ENCODE peak calls at places on chromosomes 7 and 10, in eight cellular contexts. U is left ventricle myocardium inferior; F is cardiac muscle cell; T is H9; K is tibial nerve; W is thyroid gland; Z is CD4-positive, CD25-positive, alpha-beta regulatory T cell; R is CD8-positive, alpha-beta memory T cell. H is an unnamed sample. For H3K4me1, the result is how much of the 10 kb centered on the place peaks cover.

GRCh38 chr7:123571684-123572083 is 14.1 kb upstream of the NDUFA5 start:
- DNase-seq in R (no peak), Z (no peak), U (no peak), K (no peak), F (no peak), W (no peak), T (no peak), H (no peak)

GRCh38 chr10:119290301-119291036 is 83.1 kb downstream of the GRK5 start:
- DNase-seq in F (no peak), R (no peak), K (no peak), U (no peak), W (no peak), T (no peak), Z (no peak), H (peak)

GRCh38 chr10:29949411-29950011 is 109.9 kb downstream of the JCAD start:
- DNase-seq in Z (no peak), U (no peak), R (no peak), F (no peak), K (no peak), T (no peak), W (no peak), H (no peak)

GRCh38 chr7:5420841-5421625 is 2.6 kb downstream of the TNRC18 start:
- DNase-seq in R (no peak), Z (peak), W (peak), F (peak), K (no peak), T (no peak), U (peak), H (no peak)

GRCh38 chr10:51763746-51764145 is 64.4 kb upstream of the CSTF2T start:
- DNase-seq in K (no peak), W (no peak), R (no peak), T (no peak), Z (no peak), F (no peak), U (no peak), H (no peak)

GRCh38 chr10:67606572-67606971 is 89.4 kb downstream of the CTNNA3 start:
- DNase-seq in T (no peak), K (no peak), Z (no peak), R (no peak), W (no peak), U (no peak), F (no peak), H (no peak)

GRCh38 chr10:7872041-7872442 is 53.7 kb downstream of the TAF3 start:
- DNase-seq in T (no peak), K (no peak), W (no peak), U (no peak), R (peak), Z (peak), F (peak), H (no peak)

GRCh38 chr7:106621393-106622132 is 39.4 kb downstream of the CCDC71L start:
- DNase-seq in Z (no peak), U (no peak), W (no peak), K (no peak), R (no peak), T (no peak), F (no peak), H (no peak)

GRCh38 chr7:95026421-95027072 is 119.2 kb downstream of the PPP1R9A start:
- DNase-seq in U (no peak), R (no peak), Z (no peak), T (no peak), W (peak), K (no peak), F (no peak), H (no peak)

GRCh38 chr7:123324283-123324682 is 124.5 kb upstream of the SLC13A1 start:
- DNase-seq in K (no peak), F (no peak), R (no peak), T (no peak), W (no peak), U (no peak), Z (no peak), H (no peak)

GRCh38 chr10:18230794-18231193 is 90.6 kb downstream of the CACNB2 start:
- DNase-seq in R (no peak), W (no peak), T (no peak), U (no peak), K (no peak), Z (no peak), F (no peak), H (no peak)

GRCh38 chr10:115829501-115830215 is 443.3 kb downstream of the GFRA1 start:
- DNase-seq in U (no peak), W (no peak), T (no peak), R (no peak), K (no peak), F (peak), Z (no peak), H (no peak)

GRCh38 chr10:78604721-78605120 is 464.0 kb upstream of the ZMIZ1 start:
- DNase-seq in T (peak), K (no peak), Z (no peak), U (no peak), F (no peak), R (no peak), W (no peak), H (no peak)

GRCh38 chr7:157136372-157136771 is 2.4 kb upstream of the UBE3C start:
- DNase-seq in F (no peak), U (no peak), R (no peak), W (no peak), K (no peak), T (no peak), Z (no peak), H (no peak)

GRCh38 chr10:103812431-103812830 is 42.9 kb downstream of the SH3PXD2A start:
- DNase-seq in Z (no peak), W (peak), K (no peak), T (no peak), F (no peak), R (no peak), U (no peak), H (no peak)

GRCh38 chr10:125002423-125003145 is 60.7 kb downstream of the ZRANB1 start:
- DNase-seq in T (no peak), W (no peak), Z (no peak), K (no peak), U (peak), F (no peak), R (no peak), H (no peak)

GRCh38 chr7:2818653-2819052 is 25.5 kb downstream of the GNA12 start:
- DNase-seq in T (no peak), W (no peak), F (no peak), R (no peak), Z (no peak), K (no peak), U (no peak), H (no peak)

GRCh38 chr7:2819954-2820397 is 24.1 kb downstream of the GNA12 start:
- DNase-seq in U (no peak), R (no peak), Z (no peak), F (no peak), W (no peak), T (no peak), K (no peak), H (no peak)

GRCh38 chr7:2815523-2816240 is 28.4 kb downstream of the GNA12 start:
- DNase-seq in K (no peak), W (no peak), R (no peak), Z (no peak), F (no peak), U (no peak), T (no peak), H (no peak)

GRCh38 chr7:2819161-2819953 is 24.8 kb downstream of the GNA12 start:
- DNase-seq in U (no peak), Z (no peak), K (no peak), F (no peak), T (no peak), R (no peak), W (no peak), H (no peak)

DNA sequence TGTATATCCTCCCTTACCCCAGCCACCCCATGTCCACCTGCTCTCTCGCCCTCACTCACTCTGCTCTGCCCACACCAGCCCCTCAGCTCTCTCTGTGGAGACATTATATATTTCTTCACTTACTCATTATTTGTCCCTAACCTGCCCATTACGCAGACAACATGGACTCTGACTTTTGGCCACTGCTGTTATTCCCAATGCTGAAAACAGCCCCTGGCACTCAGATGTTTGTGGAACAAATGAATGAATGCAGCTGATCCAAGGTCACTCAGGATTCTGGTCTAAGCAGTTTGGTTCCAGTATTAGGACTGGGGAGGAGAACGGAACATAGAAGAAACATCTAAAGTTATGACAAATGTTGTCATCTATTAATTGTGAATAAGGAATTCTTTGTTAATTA is 26.7 kb downstream of the GNA12 start:
- DNase-seq in K (no peak), R (no peak), W (no peak), U (no peak), T (no peak), F (no peak), Z (no peak), H (no peak)
- H3K4me1 ChIP-seq in K (under half), R (under half), W (under half), U (half or more), T (under half), F (under half), Z (under half), H (under half)

GRCh38 chr10:112983444-112984056 is 33.5 kb downstream of the TCF7L2 start:
- DNase-seq in Z (no peak), R (no peak), T (no peak), K (no peak), F (no peak), W (no peak), U (no peak), H (no peak)
- H3K4me1 ChIP-seq in Z (under half), R (under half), T (under half), K (under half), F (under half), W (under half), U (half or more), H (under half)

GRCh38 chr7:101816499-101817030 is 861 bp upstream of the CUX1 start:
- DNase-seq in W (peak), K (no peak), F (peak), Z (no peak), U (peak), R (no peak), T (no peak), H (peak)

GRCh38 chr7:101814081-101814995 is 3.1 kb upstream of the CUX1 start:
- DNase-seq in T (peak), F (peak), U (peak), R (peak), K (peak), Z (peak), W (peak), H (peak)

GRCh38 chr7:101817031-101817929 is at the start of gene CUX1:
- DNase-seq in U (no peak), R (peak), F (peak), T (peak), K (no peak), Z (peak), W (peak), H (peak)

GRCh38 chr7:101814996-101815825 is 2.2 kb upstream of the CUX1 start:
- DNase-seq in F (peak), W (peak), R (peak), K (no peak), U (peak), T (peak), Z (peak), H (peak)

DNA sequence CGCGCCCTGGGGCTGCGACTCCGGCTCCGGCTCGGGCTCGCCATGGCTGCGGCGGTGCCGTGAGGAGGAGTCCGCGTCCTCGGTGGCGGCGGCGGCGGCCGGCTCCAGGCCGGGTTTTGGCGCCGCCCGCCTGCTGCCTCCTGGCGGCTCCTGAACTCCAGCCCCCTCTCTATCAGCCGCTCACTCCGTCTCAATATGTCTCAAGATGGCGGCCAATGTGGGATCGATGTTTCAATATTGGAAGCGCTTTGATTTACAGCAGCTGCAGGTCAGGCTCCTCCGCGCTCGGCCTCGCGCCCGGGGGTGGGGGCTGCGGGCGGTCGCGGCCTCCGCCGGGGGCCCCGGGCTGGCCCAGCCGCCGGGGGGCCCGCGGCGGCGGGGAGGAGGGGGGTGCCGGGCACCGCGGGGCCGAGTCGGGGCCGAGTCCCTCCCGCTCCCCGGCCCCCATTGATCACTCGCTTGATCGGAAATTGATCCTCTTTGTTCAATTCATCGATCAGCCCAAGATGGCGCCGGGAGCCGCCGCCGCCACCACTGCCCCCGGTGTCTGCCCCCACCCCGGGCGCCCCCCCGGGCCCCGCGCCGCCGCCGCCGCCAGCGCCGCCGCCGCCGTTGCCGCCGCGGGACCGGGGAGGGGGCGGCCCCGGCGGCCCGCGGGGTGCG is 1.5 kb upstream of the CUX1 start:
- DNase-seq in K (peak), U (peak), T (peak), Z (peak), R (peak), F (peak), W (peak), H (peak)
- H3K4me1 ChIP-seq in K (under half), U (half or more), T (under half), Z (under half), R (under half), F (under half), W (under half), H (under half)

GRCh38 chr10:70677016-70677415 is 4.7 kb downstream of the ADAMTS14 start:
- DNase-seq in K (no peak), W (no peak), F (no peak), R (no peak), U (no peak), T (no peak), Z (no peak), H (no peak)

GRCh38 chr10:70676511-70676910 is 4.2 kb downstream of the ADAMTS14 start:
- DNase-seq in W (no peak), U (no peak), K (no peak), T (no peak), Z (no peak), F (no peak), R (no peak), H (no peak)

GRCh38 chr10:70678757-70679489 is 6.6 kb downstream of the ADAMTS14 start:
- DNase-seq in U (no peak), R (no peak), T (no peak), Z (no peak), W (no peak), F (no peak), K (no peak), H (no peak)

GRCh38 chr10:70678250-70678635 is 5.9 kb downstream of the ADAMTS14 start:
- DNase-seq in U (no peak), R (no peak), Z (no peak), K (no peak), W (no peak), F (no peak), T (no peak), H (no peak)

DNA sequence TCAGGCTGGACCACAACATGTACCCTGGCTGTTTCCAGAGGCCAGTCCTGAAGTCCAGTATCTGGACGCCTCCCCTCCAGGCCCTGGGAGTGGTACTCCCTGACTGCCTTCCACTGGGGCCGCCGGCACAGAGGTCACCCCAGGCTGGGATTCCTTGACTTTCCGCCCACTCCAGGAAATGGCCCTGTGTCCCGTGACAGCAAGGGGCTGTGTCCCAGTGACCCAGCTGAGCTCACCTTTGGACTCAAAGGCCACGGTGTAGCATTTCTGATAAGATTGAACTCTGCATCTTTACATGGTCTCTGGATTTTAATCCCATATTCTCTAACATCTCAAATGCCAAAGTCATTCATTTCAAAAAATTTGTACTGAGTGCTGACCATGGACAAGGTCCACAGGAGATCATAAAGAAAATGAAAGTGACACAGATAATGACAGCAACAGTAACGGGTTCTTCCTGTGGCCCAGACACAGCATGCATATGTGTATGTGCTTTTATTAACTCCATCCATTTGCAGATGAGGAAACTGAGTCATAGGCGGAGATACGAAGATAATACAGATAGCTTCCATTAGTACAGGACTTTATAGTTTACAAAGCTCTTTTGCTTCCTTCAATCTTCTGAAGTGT is 5.4 kb downstream of the ADAMTS14 start:
- DNase-seq in K (no peak), Z (no peak), U (no peak), W (no peak), R (no peak), F (no peak), T (no peak), H (no peak)
- H3K4me1 ChIP-seq in K (under half), Z (under half), U (under half), W (under half), R (under half), F (under half), T (under half), H (under half)

GRCh38 chr10:101618871-101619270 is 30.8 kb downstream of the DPCD start:
- DNase-seq in R (no peak), W (no peak), Z (no peak), K (no peak), F (no peak), U (no peak), T (no peak), H (no peak)
- H3K4me1 ChIP-seq in R (under half), W (under half), Z (under half), K (under half), F (under half), U (under half), T (under half), H (under half)

GRCh38 chr7:139852482-139852845 is 23.4 kb downstream of the TBXAS1 start:
- DNase-seq in T (no peak), Z (no peak), W (no peak), K (no peak), U (no peak), F (no peak), R (no peak), H (no peak)
- H3K4me1 ChIP-seq in T (under half), Z (under half), W (under half), K (under half), U (under half), F (under half), R (under half), H (under half)

DNA sequence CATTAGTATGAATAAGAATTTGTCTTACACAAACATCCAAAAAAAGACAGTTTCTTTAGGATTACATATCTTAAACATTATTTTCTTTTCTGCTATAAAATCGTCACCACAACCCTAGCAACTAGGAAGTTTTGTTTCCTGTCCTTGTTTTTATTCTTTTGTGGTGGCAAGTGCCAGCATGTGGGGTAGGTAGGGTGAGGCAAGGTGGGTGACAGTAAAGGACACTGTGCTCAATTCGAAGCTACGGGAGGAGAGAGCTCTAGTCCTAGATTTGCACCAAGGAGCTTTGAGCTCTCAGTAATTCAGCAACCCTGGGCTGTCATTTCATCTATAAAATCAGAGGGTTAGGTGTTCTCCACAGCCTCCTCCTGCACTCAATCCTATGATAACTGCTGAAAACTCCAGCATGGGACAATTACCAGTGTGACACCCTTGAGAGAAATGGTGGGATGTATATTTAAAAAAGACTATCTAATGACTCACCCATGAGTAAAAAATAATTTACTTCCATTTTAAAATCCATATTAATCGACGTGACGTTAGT is 187.1 kb downstream of the FAM107B start:
- DNase-seq in F (no peak), U (no peak), Z (peak), K (no peak), R (peak), W (no peak), T (peak), H (no peak)
- H3K4me1 ChIP-seq in F (under half), U (under half), Z (half or more), K (under half), R (half or more), W (under half), T (under half), H (half or more)

H was measured in Caco-2.